ENCODE peak calls at places on chromosomes 13 and 19, in eight cellular contexts. N, E, Y, L, W, V, T and O are unnamed samples.

GRCh38 chr13:94362411-94362909 is 117.0 kb downstream of the DCT start:
- DNase-seq in N (peak; percentile 58), E (peak; percentile 36), Y (peak; percentile 30), L (peak; percentile 92), W (peak; percentile 57), V (peak; percentile 79), T (no peak), O (no peak)

GRCh38 chr13:107678075-107678689 is 537.2 kb downstream of the LIG4 start:
- DNase-seq in N (no peak), E (no peak), Y (no peak), L (peak; percentile 39), W (no peak), V (no peak), T (no peak), O (no peak)

GRCh38 chr19:33054623-33055022 is 10.1 kb downstream of the RHPN2 start:
- DNase-seq in N (no peak), E (no peak), Y (peak; percentile 98), L (no peak), W (no peak), V (no peak), T (peak; percentile 48), O (no peak)

GRCh38 chr13:26664942-26665341 is 95.6 kb downstream of the GPR12 start:
- DNase-seq in N (no peak), E (no peak), Y (no peak), L (no peak), W (no peak), V (no peak), T (no peak), O (no peak)

GRCh38 chr19:57515218-57515617 is 11.9 kb upstream of the ZNF549 start:
- DNase-seq in N (no peak), E (no peak), Y (no peak), L (no peak), W (no peak), V (no peak), T (no peak), O (no peak)

GRCh38 chr19:18487576-18488402 is 34.1 kb downstream of the ELL start:
- DNase-seq in N (no peak), E (no peak), Y (no peak), L (no peak), W (no peak), V (no peak), T (no peak), O (no peak)

GRCh38 chr13:106184778-106185177 is 350.7 kb downstream of the EFNB2 start:
- DNase-seq in N (no peak), E (no peak), Y (no peak), L (no peak), W (no peak), V (no peak), T (no peak), O (no peak)

GRCh38 chr19:3618144-3618810 is 8.3 kb downstream of the CACTIN start:
- DNase-seq in N (peak; percentile 61), E (peak; percentile 31), Y (peak; percentile 17), L (peak; percentile 79), W (peak; percentile 78), V (peak; percentile 85), T (no peak), O (no peak)

GRCh38 chr19:18470153-18470552 is 32.2 kb upstream of the ISYNA1 start:
- DNase-seq in N (no peak), E (no peak), Y (peak; percentile 35), L (peak; percentile 79), W (no peak), V (peak; percentile 56), T (no peak), O (no peak)

GRCh38 chr13:36192166-36192565 is 22.2 kb downstream of the SOHLH2 start:
- DNase-seq in N (no peak), E (no peak), Y (no peak), L (peak; percentile 41), W (no peak), V (no peak), T (no peak), O (no peak)

GRCh38 chr13:87792878-87793277 is 121.7 kb downstream of the SLITRK5 start:
- DNase-seq in N (no peak), E (no peak), Y (no peak), L (peak; percentile 59), W (no peak), V (no peak), T (no peak), O (no peak)
- TF ChIP-seq CTCF in N (no peak), E (no peak), Y (no peak), L (peak; percentile 63), W (no peak), V (no peak), T (no peak), O (no peak)

DNA sequence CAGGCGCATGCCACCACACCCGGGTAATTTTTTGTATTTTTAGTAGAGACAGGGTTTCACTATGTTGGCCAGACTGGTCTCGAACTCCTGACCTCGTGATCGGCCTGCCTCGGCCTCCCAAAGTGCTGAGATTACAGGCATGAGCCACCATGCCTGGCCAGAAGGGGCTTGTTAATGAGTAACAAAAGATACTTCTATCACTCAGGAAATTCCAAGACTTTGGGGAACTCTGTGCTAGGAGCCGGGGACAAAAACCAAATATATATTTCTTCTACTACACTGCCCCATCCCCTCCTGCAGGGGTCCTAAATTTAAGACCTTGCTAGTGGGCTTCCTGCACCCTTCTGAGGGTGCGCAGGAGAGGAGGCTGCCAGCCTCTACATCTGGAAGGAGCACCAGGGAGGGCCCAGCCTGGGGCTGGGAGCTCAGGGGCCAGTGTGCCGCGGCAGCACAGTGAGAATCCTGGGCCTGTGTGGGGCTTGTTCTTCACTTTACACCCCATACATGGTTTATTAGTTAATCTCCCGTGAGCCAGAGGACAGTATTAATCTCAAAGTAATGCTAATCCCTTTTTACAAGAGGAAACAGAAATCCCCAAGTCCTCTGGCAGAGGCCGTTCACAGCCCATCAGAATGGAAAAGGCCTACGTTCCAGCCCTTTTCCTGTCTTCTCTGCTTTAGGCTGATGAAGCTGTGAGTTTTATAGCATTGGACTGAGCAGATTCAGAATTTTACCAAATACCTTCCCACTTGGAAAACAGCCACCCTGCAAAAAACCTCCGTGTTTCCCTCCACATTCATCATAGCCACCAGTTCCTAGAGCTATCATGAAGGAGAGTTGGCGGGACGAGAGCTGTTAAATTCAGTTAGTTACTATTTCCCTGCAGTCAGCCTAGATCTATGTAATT is 44.4 kb upstream of the NPAS1 start:
- DNase-seq in N (no peak), E (no peak), Y (no peak), L (no peak), W (no peak), V (no peak), T (no peak), O (no peak)
- TF ChIP-seq CTCF in N (no peak), E (no peak), Y (no peak), L (no peak), W (no peak), V (no peak), T (no peak), O (peak; percentile 19)

GRCh38 chr19:10254244-10254643 is 2.2 kb downstream of the MRPL4 start:
- DNase-seq in N (no peak), E (no peak), Y (no peak), L (no peak), W (no peak), V (no peak), T (no peak), O (no peak)

GRCh38 chr19:10255358-10255757 is 3.3 kb downstream of the MRPL4 start:
- DNase-seq in N (no peak), E (no peak), Y (no peak), L (no peak), W (no peak), V (no peak), T (no peak), O (no peak)

GRCh38 chr19:10252707-10253106 is 693 bp downstream of the MRPL4 start:
- DNase-seq in N (no peak), E (no peak), Y (no peak), L (no peak), W (no peak), V (no peak), T (no peak), O (no peak)

GRCh38 chr19:10256551-10256950 is 4.5 kb downstream of the MRPL4 start:
- DNase-seq in N (no peak), E (no peak), Y (no peak), L (no peak), W (no peak), V (no peak), T (no peak), O (no peak)

DNA sequence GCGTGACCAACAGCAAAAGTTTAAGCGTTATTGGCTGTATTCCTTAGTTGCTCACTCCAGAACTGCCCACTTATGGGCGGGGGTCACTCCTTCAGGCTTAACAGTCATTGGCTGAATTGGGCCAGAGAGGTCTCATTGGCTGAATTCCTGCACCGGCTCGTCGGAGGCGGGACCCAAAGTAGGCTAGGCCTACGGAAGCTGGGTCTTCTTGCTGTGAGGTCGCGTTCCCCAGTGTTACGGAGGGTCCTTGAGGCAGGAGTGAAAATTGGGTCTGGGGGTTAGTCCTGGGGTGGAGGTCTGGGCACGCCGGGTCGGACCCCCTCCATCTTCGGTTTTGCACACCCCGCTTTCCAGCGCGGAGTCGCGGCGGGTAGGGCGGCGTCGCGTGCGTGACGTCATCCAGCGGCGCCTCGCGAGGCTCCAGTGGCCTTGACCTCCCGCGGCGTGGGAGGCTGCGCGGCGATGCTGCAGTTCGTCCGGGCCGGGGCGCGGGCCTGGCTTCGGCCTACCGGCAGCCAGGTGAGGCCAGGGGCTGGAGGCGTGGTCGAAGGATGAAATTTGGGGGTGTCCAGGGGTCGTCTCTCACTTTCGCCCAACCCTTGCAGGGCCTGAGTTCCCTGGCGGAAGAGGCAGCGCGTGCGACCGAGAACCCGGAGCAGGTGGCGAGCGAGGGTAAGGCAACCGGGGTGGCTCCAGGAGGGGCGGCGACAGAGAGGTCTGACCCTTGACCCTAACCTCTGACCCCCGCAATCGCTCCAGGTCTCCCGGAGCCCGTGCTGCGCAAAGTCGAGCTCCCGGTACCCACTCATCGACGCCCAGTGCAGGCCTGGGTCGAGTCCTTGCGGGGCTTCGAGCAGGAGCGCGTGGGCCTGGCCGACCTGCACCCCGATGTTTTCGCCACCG is at the start of gene MRPL4:
- DNase-seq in N (peak; percentile 97), E (peak; percentile 90), Y (peak; percentile 88), L (peak; percentile 99), W (peak; percentile 95), V (peak; percentile 98), T (peak; percentile 97), O (peak; percentile 94)
- TF ChIP-seq CTCF in N (no peak), E (no peak), Y (no peak), L (no peak), W (no peak), V (no peak), T (no peak), O (no peak)

DNA sequence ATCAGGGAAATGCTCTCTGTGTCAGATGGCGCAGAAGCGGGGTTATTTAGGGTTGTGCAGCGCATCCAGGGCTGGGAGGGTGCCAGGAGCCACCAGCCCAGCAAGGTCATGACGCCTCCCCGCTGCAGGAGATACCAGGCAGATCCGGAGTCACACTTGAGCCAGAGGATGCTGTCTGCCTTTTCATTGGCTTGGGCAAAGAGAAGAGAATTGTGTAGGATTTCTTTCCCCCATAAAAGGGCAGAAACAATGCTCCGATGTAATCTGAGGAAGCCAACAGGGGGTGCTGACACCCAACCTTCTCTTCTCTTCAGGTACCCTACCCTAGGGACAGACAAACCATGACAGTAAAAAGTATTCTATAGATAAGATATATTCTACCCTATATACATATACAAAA is 346.4 kb downstream of the TSHZ3 start:
- DNase-seq in N (no peak), E (no peak), Y (no peak), L (peak; percentile 57), W (no peak), V (no peak), T (no peak), O (no peak)
- TF ChIP-seq CTCF in N (no peak), E (no peak), Y (no peak), L (peak; percentile 54), W (no peak), V (no peak), T (no peak), O (peak; percentile 42)